ENCODE peak calls at places on chromosomes 5 and 9, in six cellular contexts. One of them, this sample, is unnamed.

GRCh38 chr9:80605129-80605528 is 1033.4 kb downstream of the TLE4 start:
- DNase-seq in IMR-90: peak; percentile 66
- DNase-seq in trophoblast cell: peak; percentile 48
- DNase-seq in neuronal stem cell: no peak
- DNase-seq in H1: no peak
- DNase-seq in mesenchymal stem cell: peak; percentile 57
- DNase-seq in this sample: no peak

GRCh38 chr5:145502906-145503305 is 332.2 kb downstream of the PRELID2 start:
- DNase-seq in neuronal stem cell: no peak
- DNase-seq in mesenchymal stem cell: no peak
- DNase-seq in IMR-90: no peak
- DNase-seq in trophoblast cell: no peak
- DNase-seq in H1: no peak
- DNase-seq in this sample: no peak

GRCh38 chr5:96745844-96746531 is 61.8 kb downstream of the ERAP1 start:
- DNase-seq in trophoblast cell: no peak
- DNase-seq in neuronal stem cell: no peak
- DNase-seq in mesenchymal stem cell: peak; percentile 15
- DNase-seq in IMR-90: peak; percentile 39
- DNase-seq in H1: no peak
- DNase-seq in this sample: no peak

GRCh38 chr9:128078504-128079434 is 10.7 kb downstream of the SLC25A25 start:
- DNase-seq in IMR-90: peak; percentile 63
- DNase-seq in mesenchymal stem cell: peak; percentile 88
- DNase-seq in neuronal stem cell: no peak
- DNase-seq in H1: no peak
- DNase-seq in trophoblast cell: peak; percentile 73
- DNase-seq in this sample: no peak

GRCh38 chr9:113261917-113262671 is 13.3 kb downstream of the CDC26 start:
- DNase-seq in H1: no peak
- DNase-seq in neuronal stem cell: no peak
- DNase-seq in mesenchymal stem cell: no peak
- DNase-seq in IMR-90: no peak
- DNase-seq in trophoblast cell: no peak
- DNase-seq in this sample: no peak

GRCh38 chr5:62371409-62371808 is 32.3 kb downstream of the DIMT1 start:
- DNase-seq in neuronal stem cell: no peak
- DNase-seq in IMR-90: peak; percentile 2
- DNase-seq in mesenchymal stem cell: no peak
- DNase-seq in H1: no peak
- DNase-seq in trophoblast cell: no peak
- DNase-seq in this sample: no peak

GRCh38 chr9:75855509-75855908 is 35.0 kb upstream of the PCSK5 start:
- DNase-seq in mesenchymal stem cell: peak; percentile 20
- DNase-seq in trophoblast cell: peak; percentile 84
- DNase-seq in IMR-90: peak; percentile 4
- DNase-seq in H1: no peak
- DNase-seq in neuronal stem cell: no peak
- DNase-seq in this sample: no peak

GRCh38 chr5:77309140-77309539 is 98.7 kb downstream of the PDE8B start:
- DNase-seq in trophoblast cell: no peak
- DNase-seq in IMR-90: no peak
- DNase-seq in mesenchymal stem cell: no peak
- DNase-seq in neuronal stem cell: no peak
- DNase-seq in H1: no peak
- DNase-seq in this sample: no peak

GRCh38 chr5:80756292-80756691 is 101.5 kb upstream of the DHFR start:
- DNase-seq in H1: no peak
- DNase-seq in trophoblast cell: no peak
- DNase-seq in mesenchymal stem cell: no peak
- DNase-seq in IMR-90: no peak
- DNase-seq in neuronal stem cell: no peak
- DNase-seq in this sample: no peak

GRCh38 chr9:136551401-136552116 is 5.7 kb upstream of the NOTCH1 start:
- DNase-seq in mesenchymal stem cell: peak; percentile 84
- DNase-seq in IMR-90: peak; percentile 64
- DNase-seq in H1: no peak
- DNase-seq in neuronal stem cell: no peak
- DNase-seq in trophoblast cell: peak; percentile 20
- DNase-seq in this sample: peak; percentile 82

GRCh38 chr9:136546697-136547481 is 1.0 kb upstream of the NOTCH1 start:
- DNase-seq in trophoblast cell: peak; percentile 17
- DNase-seq in mesenchymal stem cell: peak; percentile 92
- DNase-seq in IMR-90: peak; percentile 35
- DNase-seq in neuronal stem cell: no peak
- DNase-seq in H1: no peak
- DNase-seq in this sample: peak; percentile 66

GRCh38 chr9:136547508-136548215 is 1.8 kb upstream of the NOTCH1 start:
- DNase-seq in IMR-90: no peak
- DNase-seq in H1: no peak
- DNase-seq in neuronal stem cell: no peak
- DNase-seq in mesenchymal stem cell: no peak
- DNase-seq in trophoblast cell: no peak
- DNase-seq in this sample: no peak

GRCh38 chr9:136550439-136551085 is 4.7 kb upstream of the NOTCH1 start:
- DNase-seq in H1: no peak
- DNase-seq in IMR-90: no peak
- DNase-seq in neuronal stem cell: no peak
- DNase-seq in mesenchymal stem cell: no peak
- DNase-seq in trophoblast cell: no peak
- DNase-seq in this sample: peak; percentile 78

GRCh38 chr9:136549010-136549980 is 3.4 kb upstream of the NOTCH1 start:
- DNase-seq in trophoblast cell: no peak
- DNase-seq in mesenchymal stem cell: no peak
- DNase-seq in IMR-90: no peak
- DNase-seq in neuronal stem cell: no peak
- DNase-seq in H1: no peak
- DNase-seq in this sample: no peak
- H2BK120ac ChIP-seq in trophoblast cell: peak overlapping the region; percentile 90
- H2BK120ac ChIP-seq in mesenchymal stem cell: peak overlapping the region; percentile 98
- H2BK120ac ChIP-seq in IMR-90: peak overlapping the region; percentile 97
- H2BK120ac ChIP-seq in neuronal stem cell: peak overlapping the region; percentile 100
- H2BK120ac ChIP-seq in H1: peak overlapping the region; percentile 94
- H2BK120ac ChIP-seq in this sample: no peak overlapping the region

GRCh38 chr5:15786884-15787283 is 286.9 kb downstream of the FBXL7 start:
- DNase-seq in H1: no peak
- DNase-seq in trophoblast cell: no peak
- DNase-seq in neuronal stem cell: no peak
- DNase-seq in mesenchymal stem cell: no peak
- DNase-seq in IMR-90: no peak
- DNase-seq in this sample: no peak

GRCh38 chr5:15789661-15790060 is 289.7 kb downstream of the FBXL7 start:
- DNase-seq in trophoblast cell: no peak
- DNase-seq in mesenchymal stem cell: peak; percentile 32
- DNase-seq in neuronal stem cell: no peak
- DNase-seq in IMR-90: peak; percentile 30
- DNase-seq in H1: no peak
- DNase-seq in this sample: no peak

GRCh38 chr5:15785636-15786035 is 285.7 kb downstream of the FBXL7 start:
- DNase-seq in mesenchymal stem cell: no peak
- DNase-seq in IMR-90: no peak
- DNase-seq in neuronal stem cell: no peak
- DNase-seq in trophoblast cell: no peak
- DNase-seq in H1: no peak
- DNase-seq in this sample: no peak

GRCh38 chr5:15790446-15791005 is 290.5 kb downstream of the FBXL7 start:
- DNase-seq in H1: no peak
- DNase-seq in trophoblast cell: no peak
- DNase-seq in neuronal stem cell: no peak
- DNase-seq in mesenchymal stem cell: peak; percentile 28
- DNase-seq in IMR-90: no peak
- DNase-seq in this sample: no peak

DNA sequence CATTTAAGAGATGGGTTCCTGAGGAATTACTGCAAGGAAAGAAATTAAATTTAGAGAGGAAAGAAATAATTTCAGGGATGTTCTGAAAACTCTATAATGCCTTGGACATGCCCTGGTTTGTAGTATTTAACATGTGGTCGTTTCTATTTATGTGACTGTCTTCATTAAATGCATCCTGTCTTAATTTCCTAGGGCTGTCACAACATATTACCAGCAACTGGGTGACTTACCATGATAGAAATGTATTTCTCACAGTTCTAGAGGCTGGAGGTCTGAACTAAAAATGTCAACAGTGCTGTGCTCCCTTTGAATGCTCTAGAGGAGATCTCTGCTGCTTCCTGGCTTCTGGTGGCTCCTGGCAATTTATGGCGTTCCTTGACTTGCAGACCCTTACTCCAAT is 287.7 kb downstream of the FBXL7 start:
- DNase-seq in mesenchymal stem cell: no peak
- DNase-seq in IMR-90: no peak
- DNase-seq in trophoblast cell: no peak
- DNase-seq in H1: no peak
- DNase-seq in neuronal stem cell: no peak
- DNase-seq in this sample: no peak
- H4K91ac ChIP-seq in mesenchymal stem cell: no peak overlapping the region
- H4K91ac ChIP-seq in IMR-90: no peak overlapping the region
- H4K91ac ChIP-seq in trophoblast cell: no peak overlapping the region
- H4K91ac ChIP-seq in H1: no peak overlapping the region
- H4K91ac ChIP-seq in neuronal stem cell: no peak overlapping the region
- H4K91ac ChIP-seq in this sample: no peak overlapping the region

GRCh38 chr5:92801921-92802320 is 779.1 kb downstream of the NR2F1-AS1 start:
- DNase-seq in neuronal stem cell: no peak
- DNase-seq in mesenchymal stem cell: peak; percentile 56
- DNase-seq in IMR-90: no peak
- DNase-seq in trophoblast cell: no peak
- DNase-seq in H1: no peak
- DNase-seq in this sample: no peak
- H2AFZ ChIP-seq in neuronal stem cell: peak overlapping the region; percentile 0
- H2AFZ ChIP-seq in mesenchymal stem cell: no peak overlapping the region
- H2AFZ ChIP-seq in IMR-90: no peak overlapping the region
- H2AFZ ChIP-seq in trophoblast cell: no peak overlapping the region
- H2AFZ ChIP-seq in H1: no peak overlapping the region
- H2AFZ ChIP-seq in this sample: no peak overlapping the region

DNA sequence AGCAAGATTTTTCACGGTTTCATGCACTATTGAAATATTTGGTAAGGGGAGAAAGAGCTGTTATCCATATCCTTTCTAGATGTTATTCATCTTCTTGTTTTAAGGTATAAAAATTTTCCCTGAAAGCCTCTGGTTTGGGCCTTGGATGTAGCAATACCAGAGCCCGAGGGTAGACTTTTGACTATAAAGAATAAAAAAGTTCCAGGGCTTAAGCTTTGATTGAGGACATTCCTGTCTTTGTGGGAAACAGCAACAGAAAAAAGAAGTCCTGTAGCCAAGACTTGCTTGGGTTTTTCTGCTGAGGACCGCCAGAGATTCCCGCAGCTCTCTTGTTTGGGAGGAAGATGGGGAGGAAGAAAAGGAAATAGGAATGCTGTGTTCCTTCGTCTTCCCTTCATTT is 440.0 kb upstream of the WWC1 start:
- DNase-seq in mesenchymal stem cell: no peak
- DNase-seq in trophoblast cell: no peak
- DNase-seq in H1: no peak
- DNase-seq in IMR-90: no peak
- DNase-seq in neuronal stem cell: no peak
- DNase-seq in this sample: no peak
- H2BK120ac ChIP-seq in mesenchymal stem cell: no peak overlapping the region
- H2BK120ac ChIP-seq in trophoblast cell: no peak overlapping the region
- H2BK120ac ChIP-seq in H1: no peak overlapping the region
- H2BK120ac ChIP-seq in IMR-90: no peak overlapping the region
- H2BK120ac ChIP-seq in neuronal stem cell: no peak overlapping the region
- H2BK120ac ChIP-seq in this sample: no peak overlapping the region

GRCh38 chr5:104774372-104774771 is 1211.8 kb upstream of the NUDT12 start:
- DNase-seq in trophoblast cell: no peak
- DNase-seq in H1: no peak
- DNase-seq in neuronal stem cell: no peak
- DNase-seq in IMR-90: no peak
- DNase-seq in mesenchymal stem cell: no peak
- DNase-seq in this sample: no peak
- H4K91ac ChIP-seq in trophoblast cell: no peak overlapping the region
- H4K91ac ChIP-seq in H1: no peak overlapping the region
- H4K91ac ChIP-seq in neuronal stem cell: no peak overlapping the region
- H4K91ac ChIP-seq in IMR-90: no peak overlapping the region
- H4K91ac ChIP-seq in mesenchymal stem cell: no peak overlapping the region
- H4K91ac ChIP-seq in this sample: no peak overlapping the region

DNA sequence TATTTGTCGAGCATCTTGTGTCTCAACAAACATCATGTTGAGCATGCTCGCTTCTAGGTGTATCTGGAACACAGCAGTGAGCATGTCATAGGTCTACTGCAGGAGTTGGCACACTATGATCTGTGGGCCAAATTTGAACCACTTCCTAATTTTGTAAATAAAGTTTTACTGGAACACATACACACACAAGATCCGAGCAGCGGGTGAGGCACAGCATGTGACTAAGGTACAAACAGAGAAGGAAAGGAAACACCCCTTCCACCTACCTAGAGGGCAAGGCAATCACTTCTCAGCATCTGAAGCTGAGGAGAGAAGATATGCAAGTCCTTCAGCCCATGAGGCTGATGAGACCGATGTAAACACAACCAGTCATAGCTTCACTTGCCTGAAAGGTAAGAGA is 200.4 kb downstream of the MED10 start:
- DNase-seq in IMR-90: no peak
- DNase-seq in trophoblast cell: no peak
- DNase-seq in mesenchymal stem cell: no peak
- DNase-seq in H1: no peak
- DNase-seq in neuronal stem cell: no peak
- DNase-seq in this sample: no peak
- H2AFZ ChIP-seq in IMR-90: no peak overlapping the region
- H2AFZ ChIP-seq in trophoblast cell: no peak overlapping the region
- H2AFZ ChIP-seq in mesenchymal stem cell: no peak overlapping the region
- H2AFZ ChIP-seq in H1: no peak overlapping the region
- H2AFZ ChIP-seq in neuronal stem cell: no peak overlapping the region
- H2AFZ ChIP-seq in this sample: no peak overlapping the region

GRCh38 chr9:98316445-98317133 is 61.1 kb upstream of the TBC1D2 start:
- DNase-seq in trophoblast cell: no peak
- DNase-seq in neuronal stem cell: no peak
- DNase-seq in H1: no peak
- DNase-seq in mesenchymal stem cell: no peak
- DNase-seq in IMR-90: no peak
- DNase-seq in this sample: no peak
- H2BK120ac ChIP-seq in trophoblast cell: no peak overlapping the region
- H2BK120ac ChIP-seq in neuronal stem cell: no peak overlapping the region
- H2BK120ac ChIP-seq in H1: no peak overlapping the region
- H2BK120ac ChIP-seq in mesenchymal stem cell: no peak overlapping the region
- H2BK120ac ChIP-seq in IMR-90: peak overlapping the region; percentile 69
- H2BK120ac ChIP-seq in this sample: no peak overlapping the region

DNA sequence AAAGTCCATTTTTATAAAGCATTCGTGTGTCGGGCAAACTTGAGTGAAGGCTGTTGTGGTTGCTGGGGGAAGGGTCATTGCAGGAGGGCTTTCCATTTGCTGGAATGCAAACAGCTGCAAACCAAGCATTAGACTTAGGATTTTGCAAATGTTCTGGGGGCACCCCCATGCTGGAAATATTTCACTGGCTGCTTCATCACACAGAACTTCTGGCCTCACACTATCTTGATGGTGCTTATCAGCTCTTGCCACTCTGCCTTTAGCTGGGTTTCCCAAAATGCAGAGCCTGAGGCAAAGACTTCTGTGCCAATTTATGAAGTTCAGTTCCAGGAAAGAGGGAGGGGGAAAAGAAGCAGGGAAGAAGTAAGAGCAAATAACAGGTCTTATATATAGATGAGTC is 8.6 kb upstream of the COL15A1 start:
- DNase-seq in neuronal stem cell: no peak
- DNase-seq in mesenchymal stem cell: no peak
- DNase-seq in H1: no peak
- DNase-seq in trophoblast cell: peak; percentile 98
- DNase-seq in IMR-90: no peak
- DNase-seq in this sample: no peak
- H4K91ac ChIP-seq in neuronal stem cell: no peak overlapping the region
- H4K91ac ChIP-seq in mesenchymal stem cell: no peak overlapping the region
- H4K91ac ChIP-seq in H1: no peak overlapping the region
- H4K91ac ChIP-seq in trophoblast cell: no peak overlapping the region
- H4K91ac ChIP-seq in IMR-90: no peak overlapping the region
- H4K91ac ChIP-seq in this sample: no peak overlapping the region

This sample was measured in H9.